ENCODE peak calls at places on chromosome 12, in seven cellular contexts. L is H1, X is HCT116, E is SK-N-SH, P is GM12878, I is HepG2, J is K562. O is an unnamed sample.

GRCh38 chr12:44750468-44750867 is 125.6 kb downstream of the NELL2 start:
- DNase-seq in J (no peak), L (no peak), I (no peak), X (no peak), P (no peak), E (no peak), O (no peak)

GRCh38 chr12:50326636-50327284 is 43.4 kb upstream of the LIMA1 start:
- DNase-seq in L (no peak), X (no peak), P (no peak), I (peak; percentile 65), J (no peak), E (no peak), O (no peak)

GRCh38 chr12:57341275-57341990 is 89.4 kb downstream of the R3HDM2 start:
- DNase-seq in J (no peak), X (no peak), L (no peak), I (no peak), E (no peak), P (no peak), O (no peak)

GRCh38 chr12:49253033-49253623 is 11.8 kb upstream of the TUBA1C start:
- DNase-seq in L (no peak), J (no peak), I (no peak), E (no peak), X (no peak), P (no peak), O (peak; percentile 75)

GRCh38 chr12:195191-195590 is 18.8 kb downstream of the SLC6A12 start:
- DNase-seq in X (no peak), P (no peak), J (no peak), L (no peak), E (no peak), I (no peak), O (no peak)

GRCh38 chr12:94174576-94174975 is 26.2 kb downstream of the PLXNC1 start:
- DNase-seq in E (no peak), P (no peak), J (no peak), X (no peak), I (no peak), L (no peak), O (no peak)

GRCh38 chr12:14567311-14568195 is at the start of gene PLBD1:
- DNase-seq in E (peak; percentile 57), I (no peak), X (no peak), J (peak; percentile 74), P (no peak), L (peak; percentile 36), O (no peak)

GRCh38 chr12:75908961-75909699 is 122.4 kb downstream of the PHLDA1 start:
- DNase-seq in P (no peak), E (peak; percentile 21), L (no peak), J (no peak), X (no peak), I (peak; percentile 27), O (peak; percentile 84)

GRCh38 chr12:80001562-80001961 is 66.7 kb upstream of the PPP1R12A start:
- DNase-seq in E (no peak), X (no peak), I (no peak), L (no peak), J (no peak), P (no peak), O (no peak)

GRCh38 chr12:46895726-46896125 is 69.9 kb upstream of the SLC38A4 start:
- DNase-seq in J (no peak), E (no peak), I (no peak), L (no peak), X (no peak), P (no peak), O (no peak)

GRCh38 chr12:132739600-132740312 is 21.9 kb downstream of the ANKLE2 start:
- DNase-seq in P (no peak), L (no peak), J (no peak), I (no peak), E (no peak), X (no peak), O (no peak)

DNA sequence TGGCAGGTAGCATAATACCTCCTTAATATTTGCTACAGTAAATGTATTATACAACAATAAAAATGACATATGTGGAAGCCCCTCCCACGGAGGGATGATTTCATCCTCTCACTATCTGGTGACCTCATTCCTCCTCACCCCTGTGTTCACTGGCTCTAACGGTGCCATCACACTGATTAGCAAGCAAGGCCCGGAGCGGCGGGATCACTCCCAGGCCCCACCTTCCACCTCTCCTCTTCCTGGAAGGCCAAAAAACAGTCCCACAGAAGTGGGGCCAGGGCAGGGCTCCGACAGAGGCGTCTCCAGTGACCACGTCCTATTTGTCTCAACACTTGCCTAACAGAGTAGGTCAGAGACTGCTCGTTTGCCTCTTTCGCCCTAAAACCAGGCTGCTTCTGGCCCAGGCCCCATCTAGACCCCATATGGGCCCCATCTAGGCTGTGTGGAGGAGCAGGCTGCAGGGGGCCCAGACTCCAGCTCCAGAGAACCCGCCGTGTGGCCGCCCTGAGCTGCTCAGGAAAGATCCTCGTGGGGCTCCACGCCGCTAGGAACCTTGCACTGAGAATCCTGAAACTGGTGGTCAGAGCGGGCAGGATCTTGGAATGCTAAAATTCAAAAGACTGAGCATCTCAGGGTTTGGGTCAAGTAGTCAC is 3.7 kb downstream of the SELPLG start:
- DNase-seq in P (no peak), E (no peak), J (peak; percentile 97), I (peak; percentile 21), X (no peak), L (no peak), O (no peak)
- TF ChIP-seq JUND in P (no peak), E (peak; percentile 68), J (peak; percentile 99), I (no peak), X (no peak), L (no peak), O (no peak)

GRCh38 chr12:127594351-127594970 is 672.5 kb upstream of the TMEM132C start:
- DNase-seq in L (peak; percentile 38), I (no peak), X (no peak), J (no peak), E (no peak), P (no peak), O (no peak)
- TF ChIP-seq JUND in L (no peak), I (no peak), X (no peak), J (no peak), E (no peak), P (no peak), O (no peak)

GRCh38 chr12:101490286-101490920 is 15.3 kb downstream of the SPIC start:
- DNase-seq in L (peak; percentile 31), P (no peak), E (no peak), J (peak; percentile 18), I (peak; percentile 61), X (peak; percentile 62), O (peak; percentile 82)

GRCh38 chr12:101491325-101491724 is 16.2 kb downstream of the SPIC start:
- DNase-seq in I (no peak), X (no peak), J (no peak), L (no peak), P (no peak), E (no peak), O (no peak)
- TF ChIP-seq JUND in I (no peak), X (no peak), J (no peak), L (no peak), P (no peak), E (no peak), O (no peak)

GRCh38 chr12:109879332-109880048 is 851 bp downstream of the GLTP start:
- DNase-seq in E (peak; percentile 42), L (no peak), P (no peak), I (no peak), J (no peak), X (no peak), O (no peak)
- TF ChIP-seq JUND in E (no peak), L (no peak), P (no peak), I (no peak), J (no peak), X (no peak), O (no peak)

GRCh38 chr12:92369643-92370042 is 224.0 kb upstream of the BTG1 start:
- DNase-seq in L (no peak), J (no peak), P (no peak), I (no peak), X (no peak), E (peak; percentile 3), O (no peak)
- TF ChIP-seq JUND in L (no peak), J (no peak), P (no peak), I (no peak), X (no peak), E (no peak), O (no peak)

GRCh38 chr12:89825591-89826449 is 117.2 kb upstream of the ATP2B1 start:
- DNase-seq in E (peak; percentile 8), I (no peak), P (peak; percentile 27), X (peak; percentile 28), J (peak; percentile 33), L (no peak), O (peak; percentile 9)
- TF ChIP-seq JUND in E (peak; percentile 34), I (no peak), P (no peak), X (peak; percentile 45), J (peak; percentile 32), L (no peak), O (no peak)

DNA sequence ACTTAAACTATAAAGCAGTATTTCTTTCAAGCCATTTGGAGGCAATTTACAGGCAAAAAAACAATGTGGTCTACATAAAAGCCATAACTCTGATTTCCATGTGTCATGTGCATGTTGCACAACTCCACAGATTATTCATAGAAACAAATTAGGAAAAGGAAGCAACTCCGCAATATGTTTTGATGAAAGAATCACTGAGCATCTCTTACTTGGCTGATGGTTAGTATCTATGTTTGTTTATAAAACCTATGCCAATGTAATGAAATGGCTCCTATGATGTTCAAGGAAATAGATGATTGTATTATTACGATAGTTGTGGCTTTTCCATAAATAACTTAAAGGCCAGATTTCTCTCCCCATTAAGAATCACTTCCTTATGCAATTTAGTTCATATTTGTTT is 373.7 kb downstream of the CCDC91 start:
- DNase-seq in P (no peak), L (no peak), X (no peak), J (no peak), E (no peak), I (no peak), O (no peak)
- TF ChIP-seq JUND in P (no peak), L (no peak), X (no peak), J (no peak), E (no peak), I (no peak), O (no peak)

GRCh38 chr12:41891226-41891625 is 253.4 kb downstream of the GXYLT1 start:
- DNase-seq in X (no peak), I (no peak), L (no peak), J (no peak), P (no peak), E (no peak), O (no peak)
- TF ChIP-seq JUND in X (no peak), I (no peak), L (no peak), J (no peak), P (no peak), E (no peak), O (no peak)

GRCh38 chr12:7362734-7363133 is 58.9 kb downstream of the ACSM4 start:
- DNase-seq in L (no peak), J (no peak), X (no peak), E (no peak), P (no peak), I (no peak), O (no peak)
- TF ChIP-seq JUND in L (no peak), J (no peak), X (no peak), E (no peak), P (no peak), I (no peak), O (no peak)